ENCODE peak calls at places on chromosomes 2 and 18, in seven cellular contexts. Z is IMR-90, V is H9, H is mesendoderm, J is mesenchymal stem cell, U is trophoblast cell, S is H1. A is an unnamed sample.
A peak's percentile ranks its signal among the peaks of the same experiment; 100 is the strongest.

GRCh38 chr2:58842501-58843144 is 601.5 kb upstream of the FANCL start:
- DNase-seq in U (peak; percentile 83), S (no peak), V (no peak), H (peak; percentile 12), J (no peak), Z (no peak), A (no peak)

GRCh38 chr18:55421612-55422381 is 166.2 kb downstream of the TCF4 start:
- DNase-seq in J (peak; percentile 17), U (no peak), Z (no peak), H (no peak), S (no peak), V (no peak), A (no peak)

GRCh38 chr2:81412681-81413080 is 1108.1 kb upstream of the LRRTM1 start:
- DNase-seq in H (no peak), U (no peak), S (no peak), Z (no peak), V (no peak), J (no peak), A (no peak)

GRCh38 chr18:61943175-61943964 is 50.6 kb upstream of the RNF152 start:
- DNase-seq in H (no peak), Z (peak; percentile 31), U (peak; percentile 17), S (no peak), V (no peak), J (peak; percentile 25), A (no peak)

GRCh38 chr18:39806519-39806918 is 2148.5 kb upstream of the PIK3C3 start:
- DNase-seq in H (peak; percentile 33), Z (no peak), S (no peak), V (no peak), U (no peak), J (peak; percentile 24), A (no peak)

GRCh38 chr2:183665403-183665802 is 541.2 kb downstream of the NUP35 start:
- DNase-seq in V (no peak), J (no peak), S (no peak), Z (no peak), U (no peak), H (no peak), A (no peak)

GRCh38 chr18:74533666-74534065 is 634 bp upstream of the CNDP1 start:
- DNase-seq in S (no peak), H (peak; percentile 45), J (no peak), Z (no peak), V (peak; percentile 35), U (no peak), A (no peak)

GRCh38 chr2:12102679-12103078 is 356.2 kb downstream of the LPIN1 start:
- DNase-seq in J (no peak), Z (no peak), S (no peak), H (no peak), V (no peak), U (no peak), A (no peak)

GRCh38 chr2:48424356-48424755 is 105.6 kb upstream of the STON1 start:
- DNase-seq in U (peak; percentile 32), J (no peak), H (no peak), Z (no peak), V (no peak), S (no peak), A (no peak)

GRCh38 chr2:83196225-83196624 is 1262.9 kb downstream of the SUCLG1 start:
- DNase-seq in J (peak; percentile 34), V (no peak), S (no peak), U (peak; percentile 48), H (peak; percentile 11), Z (peak; percentile 42), A (no peak)

GRCh38 chr2:170747921-170748320 is 22.3 kb upstream of the ERICH2 start:
- DNase-seq in J (peak; percentile 86), Z (peak; percentile 95), H (no peak), V (no peak), U (peak; percentile 10), S (no peak), A (no peak)

GRCh38 chr2:8472545-8473361 is 209.1 kb upstream of the ID2 start:
- DNase-seq in H (no peak), U (no peak), Z (no peak), V (no peak), S (no peak), J (no peak), A (no peak)

GRCh38 chr2:96662360-96662759 is 19.8 kb downstream of the FER1L5 start:
- DNase-seq in H (no peak), V (no peak), Z (no peak), U (no peak), J (no peak), S (no peak), A (no peak)

GRCh38 chr2:233966388-233966787 is 49.2 kb downstream of the TRPM8 start:
- DNase-seq in Z (peak; percentile 10), V (no peak), U (no peak), J (no peak), H (no peak), S (no peak), A (no peak)

GRCh38 chr2:68740184-68740914 is 5.7 kb downstream of the ARHGAP25 start:
- DNase-seq in S (no peak), H (no peak), U (no peak), J (peak; percentile 69), V (no peak), Z (peak; percentile 76), A (no peak)

GRCh38 chr18:61951396-61951795 is 58.6 kb upstream of the RNF152 start:
- DNase-seq in J (no peak), V (no peak), U (no peak), S (no peak), H (no peak), Z (no peak), A (no peak)

GRCh38 chr2:234490239-234491074 is 6.4 kb downstream of the ARL4C start:
- DNase-seq in H (no peak), Z (no peak), S (no peak), J (no peak), U (no peak), V (no peak), A (no peak)

GRCh38 chr2:240972636-240973521 is 25.5 kb upstream of the SNED1 start:
- DNase-seq in U (no peak), S (no peak), J (no peak), Z (no peak), H (no peak), V (no peak), A (no peak)

GRCh38 chr2:129224486-129224885 is 755.0 kb upstream of the RAB6C start:
- DNase-seq in V (no peak), Z (no peak), U (no peak), H (no peak), S (no peak), J (no peak), A (no peak)

GRCh38 chr2:47016172-47016913 is 100.7 kb upstream of the MCFD2 start:
- DNase-seq in V (peak; percentile 77), S (peak; percentile 15), H (peak; percentile 88), Z (peak; percentile 98), J (peak; percentile 93), U (peak; percentile 74), A (no peak)

GRCh38 chr18:22082408-22082807 is 87.0 kb upstream of the GATA6 start:
- DNase-seq in J (no peak), U (no peak), S (no peak), H (no peak), V (no peak), Z (no peak), A (no peak)

GRCh38 chr2:75130171-75130570 is 69.1 kb downstream of the TACR1 start:
- DNase-seq in V (peak; percentile 39), Z (no peak), J (no peak), U (no peak), H (peak; percentile 41), S (peak; percentile 10), A (no peak)

GRCh38 chr2:70686577-70687460 is 81.2 kb downstream of the ADD2 start:
- DNase-seq in Z (peak; percentile 46), J (peak; percentile 54), H (peak; percentile 93), V (peak; percentile 89), U (peak; percentile 65), S (peak; percentile 51), A (peak; percentile 31)

GRCh38 chr2:203453858-203454451 is 81.1 kb downstream of the RAPH1 start:
- DNase-seq in S (no peak), V (no peak), Z (peak; percentile 72), U (peak; percentile 71), J (peak; percentile 69), H (peak; percentile 28), A (peak; percentile 15)

GRCh38 chr2:23533014-23533730 is 148.2 kb downstream of the KLHL29 start:
- DNase-seq in Z (no peak), V (peak; percentile 51), S (no peak), U (no peak), J (no peak), H (peak; percentile 55), A (no peak)

GRCh38 chr2:49813208-49813607 is 658.9 kb upstream of the FSHR start:
- DNase-seq in J (no peak), S (no peak), Z (no peak), V (no peak), U (no peak), H (no peak), A (no peak)

GRCh38 chr2:203396667-203397066 is 68.5 kb downstream of the ABI2 start:
- DNase-seq in Z (no peak), S (peak; percentile 78), J (peak; percentile 11), V (peak; percentile 91), U (peak; percentile 24), H (peak; percentile 97), A (no peak)

GRCh38 chr2:142858991-142859390 is 18.5 kb upstream of the KYNU start:
- DNase-seq in H (no peak), U (no peak), J (no peak), Z (no peak), V (no peak), S (no peak), A (no peak)

GRCh38 chr2:142853912-142854311 is 23.6 kb upstream of the KYNU start:
- DNase-seq in Z (no peak), U (peak; percentile 20), H (peak; percentile 27), J (no peak), V (no peak), S (no peak), A (no peak)

GRCh38 chr2:142857247-142858154 is 20.0 kb upstream of the KYNU start:
- DNase-seq in S (no peak), U (peak; percentile 38), Z (peak; percentile 46), H (no peak), V (no peak), J (peak; percentile 62), A (no peak)
- H3K23ac ChIP-seq in S (no peak overlapping the region), U (no peak overlapping the region), Z (no peak overlapping the region), H (no peak overlapping the region), V (no peak overlapping the region), J (no peak overlapping the region), A (no peak overlapping the region)

GRCh38 chr18:76364282-76365259 is 130.5 kb downstream of the ZNF516 start:
- DNase-seq in U (no peak), S (no peak), J (no peak), Z (no peak), H (no peak), V (no peak), A (no peak)
- H3K27ac ChIP-seq in U (no peak overlapping the region), S (no peak overlapping the region), J (peak overlapping the region; percentile 3), Z (no peak overlapping the region), H (no peak overlapping the region), V (no peak overlapping the region), A (no peak overlapping the region)

DNA sequence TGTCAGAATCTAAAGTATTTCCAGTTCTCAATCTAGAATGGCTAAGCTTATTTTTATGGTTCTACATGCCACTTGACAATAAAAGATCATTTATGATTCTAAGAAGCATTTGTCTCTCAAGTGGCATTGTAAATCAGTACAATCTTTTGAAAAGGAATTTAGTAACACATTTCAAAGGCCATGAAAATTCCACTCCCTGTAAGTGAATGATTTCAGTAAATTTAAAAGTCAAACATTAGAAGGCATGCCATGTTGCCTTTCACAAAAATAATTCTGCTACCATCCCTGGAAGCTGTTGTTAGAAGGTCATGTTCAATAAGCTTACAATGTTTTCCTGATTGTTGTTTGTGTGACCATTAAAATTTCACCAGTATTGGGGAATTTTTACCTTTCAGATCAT is 142.9 kb downstream of the RPIA start:
- DNase-seq in V (no peak), S (no peak), Z (no peak), U (no peak), H (no peak), J (no peak), A (no peak)
- H3K9ac ChIP-seq in V (no peak overlapping the region), S (no peak overlapping the region), Z (no peak overlapping the region), U (no peak overlapping the region), H (no peak overlapping the region), J (no peak overlapping the region), A (no peak overlapping the region)

GRCh38 chr2:116696223-116696622 is 1118.3 kb upstream of the DDX18 start:
- DNase-seq in Z (no peak), V (no peak), S (no peak), J (no peak), H (no peak), U (no peak), A (no peak)
- H3K23ac ChIP-seq in Z (no peak overlapping the region), V (no peak overlapping the region), S (no peak overlapping the region), J (no peak overlapping the region), H (no peak overlapping the region), U (no peak overlapping the region), A (no peak overlapping the region)